ENCODE peak calls at places on chromosomes 1 and 21, in four cellular contexts. A is activated CD4-positive, alpha-beta memory T cell treated with anti-CD3 and anti-CD28 coated beads, Interleukin-2, amount 10 ng/mL, durations not matched to agents 7 days and 5 days; G is HAP-1; F is T-cell. Y is an unnamed sample.

GRCh38 chr1:17437260-17438175 is 2.0 kb downstream of the RCC2 start:
- DNase-seq in F (peak; percentile 40), A (peak; percentile 56), G (peak; percentile 56), Y (peak; percentile 85)

GRCh38 chr21:38388219-38388618 is 110.1 kb downstream of the ERG start:
- DNase-seq in A (no peak), G (no peak), F (no peak), Y (no peak)

GRCh38 chr1:205046870-205047269 is 3.9 kb downstream of the CNTN2 start:
- DNase-seq in G (no peak), A (no peak), F (no peak), Y (no peak)

GRCh38 chr1:2160691-2161320 is 33.8 kb downstream of the FAAP20 start:
- DNase-seq in G (no peak), F (no peak), A (no peak), Y (no peak)

GRCh38 chr1:91591175-91591968 is 90.7 kb downstream of the CDC7 start:
- DNase-seq in A (no peak), G (no peak), F (no peak), Y (no peak)

GRCh38 chr1:64527191-64527590 is 57.3 kb downstream of the CACHD1 start:
- DNase-seq in F (no peak), G (no peak), A (no peak), Y (no peak)

GRCh38 chr1:27552911-27553420 is 51.0 kb downstream of the AHDC1 start:
- DNase-seq in G (no peak), A (no peak), F (no peak), Y (no peak)

GRCh38 chr1:30405081-30405480 is 318.3 kb downstream of the MATN1 start:
- DNase-seq in G (no peak), F (no peak), A (no peak), Y (peak; percentile 38)

GRCh38 chr1:176745945-176746344 is 283.0 kb downstream of the PAPPA2 start:
- DNase-seq in G (no peak), A (no peak), F (no peak), Y (no peak)

GRCh38 chr1:77954521-77954920 is 24.4 kb downstream of the FUBP1 start:
- DNase-seq in F (no peak), G (no peak), A (no peak), Y (no peak)

GRCh38 chr1:24119859-24120756 is 8.2 kb upstream of the MYOM3 start:
- DNase-seq in A (no peak), F (no peak), G (no peak), Y (no peak)

GRCh38 chr1:17976843-17977242 is 130.8 kb upstream of the IGSF21 start:
- DNase-seq in A (no peak), G (no peak), F (no peak), Y (no peak)

GRCh38 chr1:23548704-23549143 is 10.6 kb downstream of the ID3 start:
- DNase-seq in G (no peak), A (no peak), F (no peak), Y (no peak)

GRCh38 chr1:171801395-171801990 is 20.0 kb downstream of the METTL13 start:
- DNase-seq in G (peak; percentile 51), F (no peak), A (no peak), Y (no peak)

GRCh38 chr1:55070291-55070690 is 30.9 kb downstream of the PCSK9 start:
- DNase-seq in A (no peak), G (no peak), F (no peak), Y (no peak)

GRCh38 chr1:34419662-34420061 is 243.0 kb downstream of the C1orf94 start:
- DNase-seq in F (no peak), A (no peak), G (no peak), Y (no peak)

GRCh38 chr1:54301494-54301893 is 101.5 kb downstream of the MRPL37 start:
- DNase-seq in F (no peak), A (no peak), G (peak; percentile 35), Y (no peak)

Y was measured in activated effector memory CD4-positive, alpha-beta T cell treated with anti-CD3 and anti-CD28 coated beads, Interleukin-2, amount 50 U/mL, for 16 hours.